ENCODE peak calls at places on chromosome 5, in nine cellular contexts. Q, C, H, F, U, N, Y, Z and I are unnamed samples.

GRCh38 chr5:147410496-147411395 is 99.1 kb downstream of the DPYSL3 start:
- DNase-seq in Q (no peak), C (no peak), H (no peak), F (no peak), U (no peak), N (no peak), Y (no peak), Z (no peak), I (no peak)

GRCh38 chr5:77853353-77853907 is 77.3 kb upstream of the TBCA start:
- DNase-seq in Q (no peak), C (no peak), H (no peak), F (no peak), U (no peak), N (no peak), Y (no peak), Z (no peak), I (no peak)

GRCh38 chr5:98483301-98483700 is 290.2 kb upstream of the RGMB start:
- DNase-seq in Q (no peak), C (no peak), H (no peak), F (no peak), U (no peak), N (no peak), Y (no peak), Z (no peak), I (peak)

GRCh38 chr5:6674421-6674820 is 38.8 kb upstream of the TENT4A start:
- DNase-seq in Q (no peak), C (no peak), H (no peak), F (no peak), U (no peak), N (no peak), Y (no peak), Z (no peak), I (no peak)

GRCh38 chr5:1172670-1173404 is 28.6 kb upstream of the SLC6A19 start:
- DNase-seq in Q (no peak), C (no peak), H (no peak), F (no peak), U (no peak), N (no peak), Y (no peak), Z (no peak), I (no peak)

GRCh38 chr5:14463629-14464028 is 118.0 kb upstream of the OTULINL start:
- DNase-seq in Q (no peak), C (no peak), H (no peak), F (no peak), U (no peak), N (peak), Y (no peak), Z (no peak), I (peak)

GRCh38 chr5:173204185-173204979 is 30.6 kb downstream of the NKX2-5 start:
- DNase-seq in Q (no peak), C (no peak), H (no peak), F (no peak), U (no peak), N (peak), Y (no peak), Z (no peak), I (no peak)

GRCh38 chr5:169686137-169686536 is 49.1 kb downstream of the DOCK2 start:
- DNase-seq in Q (no peak), C (no peak), H (no peak), F (no peak), U (peak), N (no peak), Y (no peak), Z (no peak), I (no peak)

GRCh38 chr5:128052764-128053163 is 30.8 kb upstream of the SLC12A2 start:
- DNase-seq in Q (no peak), C (no peak), H (no peak), F (no peak), U (no peak), N (no peak), Y (no peak), Z (no peak), I (no peak)